ENCODE peak calls at places on chromosome 9, in six cellular contexts. E, V, T, H, B and C are unnamed samples.

GRCh38 chr9:123337971-123338370 is 18.0 kb upstream of the CRB2 start:
- DNase-seq in V (no peak), H (no peak), E (no peak), T (no peak), B (no peak), C (no peak)

GRCh38 chr9:16637218-16637617 is 233.3 kb downstream of the BNC2 start:
- DNase-seq in E (peak; percentile 55), V (peak; percentile 25), H (no peak), T (no peak), B (no peak), C (no peak)

GRCh38 chr9:95509851-95510529 is 6.8 kb downstream of the PTCH1 start:
- DNase-seq in B (peak; percentile 44), H (no peak), V (no peak), T (peak; percentile 57), E (no peak), C (no peak)

GRCh38 chr9:92963831-92964606 is 16.7 kb downstream of the FGD3 start:
- DNase-seq in H (peak; percentile 75), E (no peak), B (no peak), T (no peak), V (no peak), C (peak; percentile 86)

GRCh38 chr9:132810314-132810713 is 67.8 kb downstream of the AK8 start:
- DNase-seq in B (no peak), E (no peak), V (no peak), H (no peak), T (no peak), C (no peak)

GRCh38 chr9:134863941-134864820 is 16.4 kb upstream of the FCN2 start:
- DNase-seq in E (no peak), H (no peak), B (no peak), V (no peak), T (peak; percentile 68), C (peak; percentile 62)

GRCh38 chr9:123011878-123012528 is 21.5 kb upstream of the GPR21 start:
- DNase-seq in T (no peak), B (no peak), V (no peak), H (no peak), E (no peak), C (no peak)

GRCh38 chr9:78363221-78363620 is 66.3 kb downstream of the PSAT1 start:
- DNase-seq in V (no peak), E (peak; percentile 43), B (no peak), T (no peak), H (no peak), C (no peak)

GRCh38 chr9:113622600-113623400 is 159.3 kb downstream of the RGS3 start:
- DNase-seq in B (peak; percentile 51), H (no peak), T (peak; percentile 35), V (peak; percentile 60), E (peak; percentile 96), C (no peak)

GRCh38 chr9:32703635-32704034 is 68.2 kb upstream of the TAF1L start:
- DNase-seq in V (peak; percentile 12), T (no peak), E (no peak), B (no peak), H (no peak), C (no peak)

GRCh38 chr9:79477241-79477830 is 94.4 kb upstream of the TLE4 start:
- DNase-seq in T (no peak), B (no peak), E (peak; percentile 53), V (no peak), H (no peak), C (no peak)

GRCh38 chr9:135126480-135127187 is 39.2 kb downstream of the OLFM1 start:
- DNase-seq in H (no peak), T (no peak), B (no peak), V (peak; percentile 75), E (peak; percentile 66), C (no peak)

GRCh38 chr9:91416086-91416712 is 7.4 kb downstream of the NFIL3 start:
- DNase-seq in E (peak; percentile 74), V (no peak), B (no peak), T (no peak), H (no peak), C (no peak)

GRCh38 chr9:93686880-93687236 is 110.5 kb downstream of the PHF2 start:
- DNase-seq in T (no peak), H (no peak), B (no peak), E (no peak), V (no peak), C (no peak)

GRCh38 chr9:133115604-133116345 is 5.3 kb downstream of the RALGDS start:
- DNase-seq in V (no peak), T (peak; percentile 35), H (no peak), E (peak; percentile 81), B (no peak), C (peak; percentile 72)

GRCh38 chr9:18720691-18721090 is 246.7 kb downstream of the ADAMTSL1 start:
- DNase-seq in H (no peak), E (peak; percentile 65), T (no peak), V (no peak), B (no peak), C (no peak)

GRCh38 chr9:78054180-78054579 is 22.6 kb upstream of the GNAQ start:
- DNase-seq in H (peak; percentile 26), V (no peak), E (no peak), T (no peak), B (no peak), C (no peak)

DNA sequence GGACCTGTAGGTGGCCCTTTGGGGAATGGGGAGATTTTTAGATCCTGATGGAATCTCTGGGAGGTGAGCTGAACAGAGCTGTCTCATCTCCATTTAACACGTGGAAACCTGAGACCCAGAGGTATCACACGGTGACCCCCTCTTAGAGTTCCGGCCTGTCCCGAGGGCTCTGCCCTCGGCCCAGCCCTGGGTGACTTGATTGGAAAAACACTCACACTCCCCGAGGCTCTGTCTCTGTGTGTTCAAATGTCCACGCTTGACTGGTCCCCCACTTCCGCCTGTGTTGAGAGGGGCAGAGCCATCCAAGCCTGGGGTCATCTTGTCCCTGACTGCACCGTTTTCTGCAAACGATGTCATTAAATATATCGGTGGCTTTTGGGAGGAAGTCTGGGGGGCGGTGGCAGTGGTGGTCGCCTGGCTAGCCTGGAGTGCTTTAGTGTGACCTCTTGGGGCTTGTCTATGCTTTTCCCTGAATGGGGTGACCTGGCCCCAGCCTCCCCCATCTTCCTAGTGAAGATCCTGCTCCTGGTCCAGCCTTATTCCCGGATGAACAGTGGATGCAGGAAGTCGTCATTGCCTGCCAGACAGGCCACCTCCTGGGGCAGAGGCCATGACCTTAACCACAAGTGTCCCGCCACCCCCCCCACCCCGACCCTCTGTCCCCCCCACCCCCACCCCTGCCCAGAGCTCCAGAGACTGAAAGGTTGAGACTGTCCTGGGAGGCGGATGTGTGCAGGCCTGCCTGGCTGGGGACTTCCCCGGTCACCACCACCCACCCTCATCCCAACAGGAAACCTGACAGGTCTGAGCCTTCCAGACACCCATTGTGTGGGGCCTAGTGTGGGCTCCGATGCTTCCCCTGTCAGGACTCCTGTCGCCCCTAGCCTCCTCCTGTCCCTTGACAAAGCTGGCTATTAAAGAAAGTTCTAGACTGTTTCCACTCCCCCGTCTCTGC is 5.3 kb upstream of the DAB2IP start:
- DNase-seq in B (no peak), H (no peak), V (no peak), T (no peak), E (no peak), C (peak; percentile 41)
- H3K4me1 ChIP-seq in B (peaks cover 14% of the 10 kb centered on the region), H (peaks cover 6% of the 10 kb centered on the region), V (peaks cover 23% of the 10 kb centered on the region), T (peaks cover 14% of the 10 kb centered on the region), E (no peaks in the 10 kb centered on the region), C (peaks cover 19% of the 10 kb centered on the region)

GRCh38 chr9:85502815-85503643 is 238.7 kb downstream of the AGTPBP1 start:
- DNase-seq in T (no peak), B (no peak), H (no peak), V (no peak), E (peak; percentile 8), C (no peak)

GRCh38 chr9:85511746-85512145 is 230.0 kb downstream of the AGTPBP1 start:
- DNase-seq in T (no peak), E (no peak), B (no peak), H (no peak), V (no peak), C (no peak)

GRCh38 chr9:85505612-85506011 is 236.1 kb downstream of the AGTPBP1 start:
- DNase-seq in H (no peak), V (no peak), E (no peak), B (no peak), T (no peak), C (no peak)

GRCh38 chr9:85510830-85511504 is 230.8 kb downstream of the AGTPBP1 start:
- DNase-seq in B (no peak), T (no peak), V (no peak), H (no peak), E (no peak), C (no peak)

DNA sequence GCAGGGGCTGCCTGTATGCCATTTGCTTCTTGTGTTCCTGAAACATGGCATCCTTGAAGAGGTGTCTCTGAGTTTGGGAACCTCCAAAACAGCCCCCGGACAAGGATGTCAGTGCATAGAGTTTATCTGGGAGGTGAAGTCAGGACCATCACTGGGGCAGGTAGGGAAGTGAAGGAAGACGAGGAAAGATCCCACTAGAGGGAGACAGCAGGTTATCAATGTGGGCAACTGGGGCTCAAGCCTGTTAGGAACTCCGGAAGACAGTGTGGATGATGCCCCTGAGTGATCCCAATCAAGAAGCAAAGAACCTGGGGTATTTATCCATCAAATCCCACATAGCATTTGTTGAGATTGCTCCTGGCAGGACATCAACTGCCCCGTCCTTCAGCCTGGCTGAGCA is 233.1 kb downstream of the AGTPBP1 start:
- DNase-seq in B (no peak), H (no peak), V (peak; percentile 29), E (no peak), T (no peak), C (no peak)
- TF ChIP-seq CTCF in B (no peak), H (no peak), V (no peak), E (no peak), T (no peak), C (no peak)

GRCh38 chr9:108939975-108940374 is 5.8 kb downstream of the ABITRAM start:
- DNase-seq in T (no peak), E (no peak), B (no peak), H (no peak), V (no peak), C (no peak)
- H3K4me1 ChIP-seq in T (no peaks in the 10 kb centered on the region), E (no peaks in the 10 kb centered on the region), B (peaks cover 7% of the 10 kb centered on the region), H (peaks cover 4% of the 10 kb centered on the region), V (peaks cover 8% of the 10 kb centered on the region), C (peaks cover under 1% of the 10 kb centered on the region)

GRCh38 chr9:120532891-120533290 is 47.1 kb downstream of the CDK5RAP2 start:
- DNase-seq in H (no peak), E (no peak), V (no peak), T (no peak), B (no peak), C (no peak)

GRCh38 chr9:120534266-120534665 is 45.7 kb downstream of the CDK5RAP2 start:
- DNase-seq in E (no peak), T (no peak), H (no peak), V (no peak), B (no peak), C (no peak)

GRCh38 chr9:120528834-120529233 is 51.1 kb downstream of the CDK5RAP2 start:
- DNase-seq in H (no peak), E (no peak), B (no peak), V (no peak), T (no peak), C (no peak)

GRCh38 chr9:120532475-120532874 is 47.5 kb downstream of the CDK5RAP2 start:
- DNase-seq in H (no peak), V (peak; percentile 82), B (no peak), E (peak; percentile 53), T (no peak), C (peak; percentile 64)

DNA sequence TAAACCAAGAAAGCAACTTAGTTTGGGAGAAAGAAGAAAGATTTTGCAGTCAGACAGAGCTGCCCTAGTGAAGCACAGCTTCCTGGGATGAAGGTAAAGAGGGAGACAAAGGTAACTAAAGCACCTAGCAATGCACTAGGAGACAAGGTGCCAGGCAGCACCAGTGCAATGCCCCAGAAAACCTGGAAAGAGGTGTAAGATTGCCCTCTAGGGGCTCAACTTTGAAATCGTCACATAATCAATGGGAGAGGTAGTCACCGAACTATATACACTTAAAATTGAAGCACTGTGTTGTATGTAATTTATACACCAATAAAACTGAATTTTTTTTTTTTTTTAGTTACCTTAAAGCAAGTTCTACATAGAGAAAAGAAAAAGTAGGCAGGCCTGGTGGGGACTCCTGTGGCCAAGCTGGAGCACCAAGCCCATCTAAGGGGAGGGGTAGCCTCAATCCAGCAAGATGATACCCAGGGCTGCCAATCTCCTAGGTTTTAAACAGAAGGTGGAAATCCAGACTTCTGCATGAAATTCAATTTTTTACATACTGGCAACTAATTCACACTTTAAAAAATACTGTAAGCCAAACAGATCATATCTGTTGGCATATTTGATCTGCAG is 48.2 kb downstream of the CDK5RAP2 start:
- DNase-seq in E (peak; percentile 20), V (peak; percentile 55), B (no peak), T (no peak), H (no peak), C (no peak)
- TF ChIP-seq CTCF in E (peak; percentile 62), V (peak; percentile 72), B (no peak), T (no peak), H (no peak), C (peak; percentile 16)